ENCODE peak calls at places on chromosome 1, in four cellular contexts. U, E, Q and M are unnamed samples.

GRCh38 chr1:36279110-36279788 is 26.9 kb upstream of the SH3D21 start:
- DNase-seq in E (peak), Q (no peak), U (peak), M (no peak)

GRCh38 chr1:41895552-41895951 is 23.2 kb downstream of the HIVEP3 start:
- DNase-seq in E (no peak), U (peak), Q (no peak), M (peak)

GRCh38 chr1:61125263-61125662 is 42.9 kb downstream of the NFIA start:
- DNase-seq in U (no peak), Q (no peak), E (no peak), M (no peak)

GRCh38 chr1:236016782-236017400 is 48.0 kb downstream of the NID1 start:
- DNase-seq in U (peak), Q (peak), E (peak), M (peak)

GRCh38 chr1:51643362-51643761 is 26.5 kb downstream of the OSBPL9 start:
- DNase-seq in E (no peak), U (no peak), Q (no peak), M (no peak)

GRCh38 chr1:31689821-31690220 is 14.0 kb downstream of the COL16A1 start:
- DNase-seq in Q (peak), E (peak), U (peak), M (peak)

GRCh38 chr1:218299416-218299815 is 14.3 kb downstream of the RRP15 start:
- DNase-seq in Q (peak), E (peak), U (peak), M (peak)

GRCh38 chr1:173489929-173490328 is 12.8 kb downstream of the PRDX6 start:
- DNase-seq in Q (no peak), U (no peak), E (no peak), M (no peak)

GRCh38 chr1:234607091-234608025 is 2.6 kb downstream of the IRF2BP2 start:
- DNase-seq in Q (no peak), U (peak), E (no peak), M (peak)

GRCh38 chr1:232547938-232548484 is 81.9 kb downstream of the SIPA1L2 start:
- DNase-seq in Q (no peak), E (no peak), U (no peak), M (no peak)

GRCh38 chr1:24022611-24023359 is 42.7 kb upstream of the SRSF10 start:
- DNase-seq in U (peak), Q (peak), E (peak), M (peak)

GRCh38 chr1:108831225-108831624 is 25.7 kb downstream of the AKNAD1 start:
- DNase-seq in E (peak), U (peak), Q (no peak), M (peak)

GRCh38 chr1:58784758-58785423 is 1.0 kb upstream of the JUN start:
- DNase-seq in Q (peak), U (peak), E (peak), M (peak)

GRCh38 chr1:1337793-1338147 is 6.7 kb downstream of the TAS1R3 start:
- DNase-seq in E (no peak), U (no peak), Q (no peak), M (peak)

GRCh38 chr1:154972517-154973343 is 1.8 kb upstream of the CKS1B start:
- DNase-seq in Q (peak), E (peak), U (peak), M (peak)

GRCh38 chr1:154972213-154972516 is 1.6 kb upstream of the SHC1 start:
- DNase-seq in Q (no peak), U (no peak), E (no peak), M (no peak)

GRCh38 chr1:154974808-154975408 is 427 bp downstream of the CKS1B start:
- DNase-seq in E (peak), Q (peak), U (peak), M (peak)

GRCh38 chr1:154974086-154974807 is at the start of gene CKS1B:
- DNase-seq in U (peak), Q (peak), E (peak), M (peak)

DNA sequence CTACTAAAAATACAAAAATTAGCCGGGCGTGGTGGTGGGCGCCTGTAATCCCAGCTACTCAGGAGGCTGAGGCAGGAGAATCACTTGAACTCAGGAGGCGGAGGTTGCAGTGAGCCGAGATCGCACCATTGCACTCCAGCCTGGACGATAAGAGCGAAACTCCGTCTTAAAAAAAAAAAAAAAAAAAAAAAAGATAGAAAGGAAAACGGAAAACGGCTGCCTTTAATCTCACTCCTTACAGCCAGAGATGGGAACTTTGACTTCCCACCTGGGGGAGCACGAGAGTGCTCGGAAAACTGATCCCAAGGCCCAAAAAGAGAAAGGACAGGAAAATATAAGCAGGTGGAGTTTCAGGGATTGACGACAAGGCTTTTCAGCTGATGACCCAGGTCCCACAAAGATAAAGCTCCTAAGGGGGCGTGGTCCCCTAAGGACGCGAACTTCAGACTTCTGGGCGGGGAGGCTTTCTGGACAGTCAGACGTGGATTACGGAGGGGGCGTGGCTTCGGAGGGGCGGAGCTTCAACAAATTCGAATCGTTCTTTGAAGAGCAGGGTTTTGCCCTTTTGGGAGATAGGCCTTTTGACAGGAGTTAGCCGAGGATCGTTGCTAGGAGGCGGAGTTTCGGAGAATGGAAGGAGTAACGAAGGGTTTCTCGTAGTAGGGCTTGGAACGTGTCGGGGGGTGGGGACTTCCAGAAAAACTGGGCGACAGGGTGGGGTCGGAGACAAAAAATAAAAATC is 966 bp upstream of the CKS1B start:
- DNase-seq in Q (peak), U (peak), E (peak), M (peak)
- TF ChIP-seq CTCF in Q (no peak), U (peak), E (no peak), M (peak)

GRCh38 chr1:210311726-210312493 is 16.8 kb upstream of the HHAT start:
- DNase-seq in Q (no peak), U (no peak), E (no peak), M (no peak)
- H3K4me3 ChIP-seq in Q (peak), U (peak), E (peak), M (no peak)

DNA sequence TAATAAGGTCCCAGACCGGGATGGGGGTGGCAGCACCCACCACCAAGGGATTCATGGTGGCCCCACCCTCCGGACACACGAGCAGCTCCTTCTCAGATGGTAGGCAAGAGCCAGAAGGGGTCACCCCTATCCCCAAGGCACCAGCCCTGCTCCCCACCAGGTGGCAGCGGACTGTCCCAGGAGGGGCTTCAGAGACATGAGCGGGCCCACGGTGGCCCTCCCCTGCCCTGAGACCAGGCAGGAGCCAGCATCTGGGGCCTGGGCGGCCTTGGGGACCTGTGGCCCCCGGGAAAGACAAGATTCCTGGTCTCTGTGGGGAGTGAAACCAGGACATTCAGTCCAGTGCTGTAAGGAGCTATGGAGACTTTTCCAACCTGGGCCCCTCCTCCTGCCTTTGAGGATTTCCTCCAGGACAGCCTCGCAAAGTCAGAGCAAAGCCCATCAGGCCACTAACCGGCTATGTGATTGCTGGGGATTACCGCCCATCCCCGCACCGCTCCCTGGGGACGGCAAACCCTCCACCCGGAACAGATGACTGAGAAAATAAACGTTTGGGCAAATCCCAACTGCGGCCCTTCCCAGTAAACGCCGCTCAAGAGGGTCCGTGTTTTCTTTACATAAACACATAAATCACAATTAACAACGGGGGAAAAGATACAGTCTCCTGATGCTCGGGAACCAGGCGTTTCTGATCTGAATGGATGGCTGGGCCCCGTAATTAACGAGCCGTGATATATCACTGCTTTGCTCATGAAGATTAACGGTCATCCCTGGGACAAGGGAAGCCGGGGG is 50.9 kb upstream of the ARHGEF16 start:
- DNase-seq in Q (no peak), U (no peak), E (no peak), M (no peak)
- TF ChIP-seq CTCF in Q (no peak), U (peak), E (peak), M (no peak)

DNA sequence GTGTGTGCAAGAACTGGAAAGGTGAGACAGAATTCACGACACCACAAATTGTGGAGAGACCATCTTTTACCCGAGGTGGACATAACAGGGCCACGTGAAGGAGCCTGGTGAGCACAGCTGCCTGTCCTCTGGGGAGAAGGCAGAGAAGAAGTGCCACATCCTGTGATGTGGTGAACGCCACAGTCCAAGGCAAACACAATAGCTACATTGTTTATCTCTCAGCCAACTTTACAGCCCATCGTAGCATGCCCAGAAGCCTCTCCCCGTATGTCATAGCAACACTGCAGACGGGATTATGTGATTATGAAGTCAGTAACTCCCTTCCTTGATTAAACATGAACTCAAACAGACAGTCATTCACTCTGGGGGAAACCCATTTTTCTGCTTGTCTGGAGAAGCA is 612.2 kb downstream of the SMYD3 start:
- DNase-seq in U (no peak), E (no peak), Q (no peak), M (no peak)
- H3K4me3 ChIP-seq in U (no peak), E (no peak), Q (no peak), M (no peak)

DNA sequence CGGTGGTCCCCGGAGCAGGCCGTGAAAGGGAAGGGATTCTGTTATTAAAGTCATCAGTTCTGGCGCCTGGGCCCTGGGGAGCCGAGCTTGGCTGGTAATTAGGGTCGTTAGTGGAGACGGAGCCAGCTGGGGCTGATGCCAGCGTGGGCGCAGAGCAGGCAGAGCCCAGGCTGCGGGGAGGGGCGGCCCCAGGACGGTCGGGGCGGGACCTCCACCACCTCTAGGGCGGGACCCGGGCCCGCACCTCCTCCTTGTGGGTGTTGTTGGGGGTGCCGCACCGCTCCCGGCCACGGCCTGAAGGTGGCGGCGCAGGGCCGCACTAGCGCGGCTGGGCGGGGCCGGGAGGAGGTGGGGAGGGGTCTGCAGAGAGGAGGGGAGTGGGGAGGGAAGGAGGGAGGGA is 470.6 kb downstream of the PTPRU start:
- DNase-seq in U (peak), Q (peak), E (peak), M (peak)
- TF ChIP-seq CTCF in U (peak), Q (peak), E (peak), M (peak)

GRCh38 chr1:67735806-67736627 is 51.0 kb downstream of the GADD45A start:
- DNase-seq in Q (peak), E (peak), U (peak), M (peak)
- H3K4me3 ChIP-seq in Q (no peak), E (peak), U (peak), M (no peak)

GRCh38 chr1:215556996-215557395 is 10.1 kb upstream of the KCTD3 start:
- DNase-seq in U (no peak), E (no peak), Q (no peak), M (no peak)

GRCh38 chr1:215554865-215555264 is 12.2 kb upstream of the KCTD3 start:
- DNase-seq in E (no peak), U (no peak), Q (no peak), M (no peak)

GRCh38 chr1:215557992-215558626 is 9.0 kb upstream of the KCTD3 start:
- DNase-seq in U (no peak), E (no peak), Q (no peak), M (no peak)

GRCh38 chr1:215557504-215557903 is 9.6 kb upstream of the KCTD3 start:
- DNase-seq in U (no peak), E (no peak), Q (no peak), M (no peak)

GRCh38 chr1:215555531-215555930 is 11.6 kb upstream of the KCTD3 start:
- DNase-seq in Q (no peak), U (no peak), E (no peak), M (no peak)
- TF ChIP-seq CTCF in Q (no peak), U (no peak), E (no peak), M (no peak)

GRCh38 chr1:223750730-223751572 is 38.6 kb downstream of the CAPN2 start:
- DNase-seq in Q (no peak), E (no peak), U (no peak), M (no peak)

GRCh38 chr1:223747838-223748335 is 35.5 kb downstream of the CAPN2 start:
- DNase-seq in E (peak), U (peak), Q (no peak), M (no peak)

GRCh38 chr1:223745731-223746130 is 33.4 kb downstream of the CAPN2 start:
- DNase-seq in E (peak), U (peak), Q (no peak), M (no peak)

GRCh38 chr1:223748405-223748772 is 36.0 kb downstream of the CAPN2 start:
- DNase-seq in U (peak), Q (no peak), E (peak), M (no peak)

DNA sequence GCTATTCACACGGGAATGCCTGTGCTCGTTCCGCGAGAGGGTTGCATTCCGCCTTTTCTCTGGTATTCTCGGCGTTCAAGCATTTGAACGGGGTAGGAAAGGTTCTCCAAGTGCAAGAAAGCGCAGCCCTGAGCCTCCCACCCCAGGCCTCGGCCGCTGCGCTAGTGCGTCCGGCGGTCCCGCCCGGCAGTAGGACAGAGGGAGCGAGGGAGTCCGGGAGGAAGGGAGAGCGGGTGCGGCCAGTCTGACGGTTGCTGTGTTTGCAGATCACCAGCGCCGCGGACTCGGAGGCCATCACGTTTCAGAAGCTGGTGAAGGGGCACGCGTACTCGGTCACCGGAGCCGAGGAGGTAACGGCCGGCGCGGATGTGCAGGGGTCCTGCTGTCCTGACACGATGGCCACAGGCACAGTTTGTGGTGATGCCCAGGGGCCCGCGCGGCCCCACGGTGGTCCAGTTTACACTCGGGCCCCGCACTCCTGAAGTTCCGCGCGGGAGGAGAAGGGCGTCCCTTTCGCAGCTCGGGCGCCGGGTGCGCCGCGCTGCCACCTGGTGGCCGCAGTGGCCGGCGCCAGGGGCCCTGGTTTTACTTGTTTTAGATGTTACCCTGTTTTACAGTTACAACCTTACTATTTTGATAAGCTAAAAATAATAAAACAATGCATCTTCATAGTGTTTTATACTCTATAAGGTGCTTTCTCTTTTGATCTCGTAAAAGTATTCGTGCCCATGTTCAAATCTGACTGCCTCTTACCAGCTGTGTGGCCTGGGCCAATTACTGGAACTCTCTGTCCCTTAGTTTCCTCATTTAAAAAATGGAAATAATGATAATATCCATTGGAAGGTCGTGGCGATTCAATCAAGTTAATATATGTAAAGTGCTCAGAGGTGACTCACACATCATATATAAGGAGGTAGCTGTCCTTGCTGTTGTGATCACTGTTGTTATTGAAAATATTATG is 36.7 kb downstream of the CAPN2 start:
- DNase-seq in U (peak), E (peak), Q (peak), M (peak)
- H3K4me3 ChIP-seq in U (peak), E (peak), Q (peak), M (no peak)

GRCh38 chr1:119471566-119471965 is 35.4 kb upstream of the HSD3B1 start:
- DNase-seq in Q (no peak), E (no peak), U (no peak), M (no peak)
- TF ChIP-seq CTCF in Q (no peak), E (no peak), U (no peak), M (no peak)